ENCODE peak calls at places on chromosome 2, in six cellular contexts. U is tibial nerve, T is RWPE1, Y is cardiac muscle cell, V is endothelial cell, H is fibroblast of mammary gland. W is an unnamed sample.

GRCh38 chr2:72113847-72114692 is 33.6 kb downstream of the CYP26B1 start:
- DNase-seq in V (no peak), H (no peak), Y (no peak), U (no peak), T (no peak), W (no peak)

GRCh38 chr2:164388511-164388910 is 232.8 kb downstream of the GRB14 start:
- DNase-seq in Y (peak), V (no peak), U (no peak), T (peak), H (peak), W (peak)

GRCh38 chr2:157194844-157195243 is 62.7 kb upstream of the GALNT5 start:
- DNase-seq in U (no peak), H (no peak), Y (no peak), T (no peak), V (no peak), W (no peak)

GRCh38 chr2:2846379-2847130 is 515.5 kb upstream of the MYT1L start:
- DNase-seq in U (no peak), H (no peak), Y (no peak), V (no peak), T (peak), W (peak)

GRCh38 chr2:209380278-209380677 is 43.6 kb upstream of the MAP2 start:
- DNase-seq in U (no peak), H (no peak), Y (no peak), T (no peak), V (no peak), W (peak)

GRCh38 chr2:88159955-88160415 is 10.2 kb upstream of the THNSL2 start:
- DNase-seq in U (no peak), T (peak), Y (peak), V (peak), H (peak), W (peak)

GRCh38 chr2:95306306-95306895 is 9.3 kb downstream of the KCNIP3 start:
- DNase-seq in V (no peak), Y (no peak), H (no peak), T (no peak), U (no peak), W (no peak)

GRCh38 chr2:2012505-2012904 is 268.2 kb upstream of the PXDN start:
- DNase-seq in Y (no peak), U (no peak), V (no peak), H (no peak), T (no peak), W (no peak)

GRCh38 chr2:240611601-240612210 is 13.6 kb upstream of the GPR35 start:
- DNase-seq in Y (no peak), H (no peak), T (no peak), V (no peak), U (peak), W (no peak)

GRCh38 chr2:230295192-230295591 is 31.8 kb upstream of the SP140L start:
- DNase-seq in Y (no peak), H (no peak), T (no peak), V (no peak), U (no peak), W (no peak)

GRCh38 chr2:71212336-71212735 is 14.6 kb downstream of the PAIP2B start:
- DNase-seq in Y (peak), V (no peak), U (no peak), H (peak), T (no peak), W (peak)

GRCh38 chr2:148978736-148979135 is 59.8 kb upstream of the LYPD6B start:
- DNase-seq in Y (peak), V (no peak), U (no peak), H (peak), T (no peak), W (no peak)

GRCh38 chr2:238720232-238720672 is 127.6 kb upstream of the TWIST2 start:
- DNase-seq in U (peak), T (peak), Y (peak), H (peak), V (peak), W (peak)

GRCh38 chr2:180761224-180761623 is 219.2 kb upstream of the UBE2E3 start:
- DNase-seq in T (no peak), V (no peak), Y (peak), U (no peak), H (peak), W (peak)

GRCh38 chr2:176852667-176853066 is 359.9 kb upstream of the HNRNPA3 start:
- DNase-seq in Y (no peak), V (no peak), T (no peak), U (no peak), H (no peak), W (no peak)

GRCh38 chr2:150479075-150479915 is 8.2 kb downstream of the RND3 start:
- DNase-seq in U (no peak), V (no peak), Y (peak), H (no peak), T (peak), W (peak)

GRCh38 chr2:152228215-152228614 is 52.7 kb upstream of the STAM2 start:
- DNase-seq in U (no peak), Y (peak), T (no peak), V (no peak), H (no peak), W (no peak)

GRCh38 chr2:202113571-202114142 is 40.6 kb downstream of the KIAA2012 start:
- DNase-seq in T (no peak), Y (no peak), H (peak), V (no peak), U (no peak), W (peak)

GRCh38 chr2:174681099-174681982 is 82.9 kb downstream of the CHRNA1 start:
- DNase-seq in T (no peak), H (peak), Y (peak), V (no peak), U (no peak), W (peak)

GRCh38 chr2:112256654-112257053 is 1.8 kb upstream of the ZC3H8 start:
- DNase-seq in T (no peak), V (no peak), H (no peak), U (no peak), Y (no peak), W (no peak)

GRCh38 chr2:112253261-112253807 is 1.5 kb downstream of the ZC3H8 start:
- DNase-seq in H (peak), U (no peak), V (no peak), T (no peak), Y (no peak), W (no peak)

GRCh38 chr2:112255875-112256274 is 1.0 kb upstream of the ZC3H8 start:
- DNase-seq in Y (no peak), H (no peak), U (no peak), T (no peak), V (no peak), W (no peak)

GRCh38 chr2:112257575-112257974 is 2.7 kb upstream of the ZC3H8 start:
- DNase-seq in H (peak), Y (no peak), V (no peak), U (no peak), T (no peak), W (peak)

DNA sequence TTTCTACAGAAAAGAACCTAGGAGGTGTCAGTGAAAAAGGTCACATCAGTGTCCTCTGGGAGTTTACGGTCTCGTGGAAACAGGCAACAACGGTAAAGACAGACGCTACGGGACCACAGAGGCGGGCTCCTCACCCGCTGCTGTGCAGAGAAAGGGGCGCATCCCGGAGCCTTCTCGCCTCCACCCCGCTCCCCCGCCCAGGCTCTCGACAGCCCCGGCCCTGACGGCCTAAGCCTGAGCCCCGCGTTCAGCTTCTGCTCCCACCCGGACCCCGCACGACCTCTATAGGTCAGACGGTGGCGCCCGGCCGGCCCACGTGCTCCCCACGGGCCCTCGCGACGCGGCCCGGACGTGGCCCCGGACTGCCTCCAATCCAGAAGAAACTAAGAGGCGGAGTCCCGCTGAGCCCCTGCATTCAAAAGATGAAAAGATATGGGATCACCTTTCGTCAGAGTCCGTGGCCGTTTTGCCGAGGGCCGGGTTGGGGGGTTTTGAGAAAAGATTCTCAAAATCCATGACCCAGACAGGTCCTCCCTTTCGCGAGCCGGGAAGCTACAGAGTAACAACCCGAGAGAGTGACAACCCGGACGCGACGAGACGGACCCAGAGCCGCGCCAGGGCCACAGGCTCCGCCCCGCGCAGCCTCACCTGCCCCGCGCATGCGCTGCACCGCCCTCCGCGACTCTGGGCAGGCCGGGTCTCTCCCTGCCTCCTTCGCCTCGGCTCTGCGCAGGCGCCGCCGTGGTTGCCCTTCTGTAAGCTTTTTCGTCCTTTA is at the start of gene ZC3H8:
- DNase-seq in V (peak), T (peak), U (peak), Y (peak), H (peak), W (peak)
- TF ChIP-seq CTCF in V (no peak), T (no peak), U (no peak), Y (no peak), H (no peak), W (no peak)

GRCh38 chr2:229133155-229133772 is 137.8 kb downstream of the PID1 start:
- DNase-seq in T (peak), Y (peak), U (no peak), H (peak), V (peak), W (peak)
- TF ChIP-seq CTCF in T (peak), Y (peak), U (peak), H (peak), V (no peak), W (peak)

DNA sequence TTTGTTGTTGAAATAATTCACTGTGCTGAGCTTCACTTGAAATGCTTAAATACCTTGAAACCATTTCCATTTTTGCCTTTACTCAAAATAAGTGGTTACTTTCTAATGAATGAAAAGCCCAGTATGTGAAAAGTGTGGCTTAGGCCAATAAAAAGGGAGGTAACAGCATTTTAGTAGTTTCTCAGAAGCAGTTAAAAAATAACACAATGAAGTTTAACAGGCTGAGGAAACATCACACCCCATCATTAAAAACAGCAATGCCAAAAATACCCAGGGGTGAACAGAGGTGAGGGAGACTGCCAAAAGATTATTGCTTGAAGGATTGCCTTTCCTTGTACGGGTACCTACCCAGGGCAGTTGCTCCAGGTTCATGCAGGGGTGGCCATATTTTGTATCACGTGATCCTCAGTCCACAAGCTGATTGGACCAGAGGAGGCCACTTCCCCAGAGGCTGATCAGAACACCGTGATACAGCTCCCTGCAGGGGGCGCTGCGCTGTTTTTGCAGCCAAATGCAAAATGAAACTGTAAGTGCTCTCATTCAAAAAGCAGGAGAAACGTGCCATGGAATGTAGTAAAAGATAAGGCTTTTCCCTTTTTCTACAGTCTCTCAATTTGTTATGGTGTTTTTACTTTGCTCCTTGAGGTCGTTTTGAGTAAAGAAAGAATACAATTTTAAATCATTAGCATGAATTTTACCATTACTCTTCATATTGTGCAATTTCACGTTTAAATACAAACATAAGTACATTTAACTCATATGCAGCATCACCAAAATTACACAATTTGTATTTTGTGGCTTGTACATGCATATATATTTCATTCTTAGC is 70.2 kb upstream of the SH3BP4 start:
- DNase-seq in T (peak), Y (peak), U (peak), V (peak), H (peak), W (peak)
- TF ChIP-seq CTCF in T (peak), Y (peak), U (peak), V (peak), H (peak), W (peak)

GRCh38 chr2:99648115-99648850 is 158.5 kb upstream of the REV1 start:
- DNase-seq in V (no peak), T (no peak), U (no peak), Y (peak), H (peak), W (no peak)
- TF ChIP-seq CTCF in V (no peak), T (no peak), U (no peak), Y (no peak), H (no peak), W (no peak)